ENCODE peak calls at places on chromosomes 16 and 17, in six cellular contexts. M is IMR-90, A is SK-N-SH, C is DND-41, V is neural progenitor cell, Z is endodermal cell. R is an unnamed sample. For H3K9me3, the result is how much of the 10 kb centered on the place peaks cover.

GRCh38 chr17:71184716-71185115 is 936.1 kb upstream of the SOX9 start:
- DNase-seq in M (no peak), A (no peak), C (no peak), V (no peak), Z (no peak), R (no peak)

GRCh38 chr17:17685775-17686291 is 4.6 kb downstream of the RAI1 start:
- DNase-seq in M (peak), A (peak), C (no peak), V (no peak), Z (peak), R (peak)

GRCh38 chr16:68592466-68593337 is 52.4 kb upstream of the CDH3 start:
- DNase-seq in M (no peak), A (no peak), C (no peak), V (no peak), Z (no peak), R (no peak)

GRCh38 chr16:51888534-51888933 is 658.4 kb downstream of the TOX3 start:
- DNase-seq in M (peak), A (no peak), C (no peak), V (no peak), Z (no peak), R (no peak)

GRCh38 chr16:83253526-83253925 is 554.3 kb upstream of the HSBP1 start:
- DNase-seq in M (no peak), A (no peak), C (no peak), V (no peak), Z (no peak), R (no peak)

GRCh38 chr17:40612510-40613244 is 34.9 kb downstream of the SMARCE1 start:
- DNase-seq in M (no peak), A (no peak), C (no peak), V (no peak), Z (no peak), R (no peak)

GRCh38 chr16:23852794-23853562 is 17.2 kb downstream of the PRKCB start:
- DNase-seq in M (no peak), A (no peak), C (no peak), V (no peak), Z (no peak), R (no peak)

GRCh38 chr16:71254832-71255560 is 24.5 kb upstream of the HYDIN start:
- DNase-seq in M (no peak), A (no peak), C (no peak), V (no peak), Z (no peak), R (no peak)

GRCh38 chr17:79294459-79295071 is 219.9 kb downstream of the ENGASE start:
- DNase-seq in M (peak), A (no peak), C (peak), V (peak), Z (peak), R (peak)

GRCh38 chr17:55421179-55421934 is at the start of gene MMD:
- DNase-seq in M (no peak), A (peak), C (no peak), V (no peak), Z (no peak), R (peak)

GRCh38 chr16:84505249-84506156 is 1.0 kb upstream of the MEAK7 start:
- DNase-seq in M (no peak), A (no peak), C (no peak), V (peak), Z (no peak), R (no peak)

GRCh38 chr17:80252871-80253270 is 7.8 kb upstream of the RNF213 start:
- DNase-seq in M (no peak), A (peak), C (peak), V (peak), Z (peak), R (peak)

GRCh38 chr17:40912506-40913220 is 24.8 kb downstream of the KRT23 start:
- DNase-seq in M (no peak), A (no peak), C (no peak), V (no peak), Z (no peak), R (no peak)

GRCh38 chr17:59151591-59151990 is 3.4 kb downstream of the SKA2 start:
- DNase-seq in M (no peak), A (no peak), C (no peak), V (no peak), Z (no peak), R (no peak)

GRCh38 chr16:22786691-22787090 is 27.3 kb upstream of the HS3ST2 start:
- DNase-seq in M (no peak), A (no peak), C (no peak), V (no peak), Z (no peak), R (no peak)

GRCh38 chr17:73340093-73340596 is 28.3 kb upstream of the CDC42EP4 start:
- DNase-seq in M (peak), A (no peak), C (no peak), V (no peak), Z (no peak), R (no peak)

GRCh38 chr16:20441221-20441620 is 10.1 kb upstream of the ACSM2A start:
- DNase-seq in M (no peak), A (no peak), C (no peak), V (no peak), Z (no peak), R (no peak)

GRCh38 chr16:16073884-16074781 is 124.7 kb downstream of the ABCC1 start:
- DNase-seq in M (peak), A (no peak), C (no peak), V (peak), Z (peak), R (no peak)

GRCh38 chr17:57881783-57882291 is 32.0 kb upstream of the MRPS23 start:
- DNase-seq in M (no peak), A (no peak), C (no peak), V (no peak), Z (peak), R (no peak)

GRCh38 chr17:78392295-78392694 is 13.8 kb downstream of the PGS1 start:
- DNase-seq in M (no peak), A (no peak), C (no peak), V (no peak), Z (peak), R (no peak)

GRCh38 chr17:62887437-62887836 is 78.6 kb upstream of the TANC2 start:
- DNase-seq in M (no peak), A (no peak), C (no peak), V (no peak), Z (no peak), R (no peak)
- TF ChIP-seq CTCF in M (no peak), A (no peak), C (no peak), V (no peak), Z (no peak), R (no peak)

DNA sequence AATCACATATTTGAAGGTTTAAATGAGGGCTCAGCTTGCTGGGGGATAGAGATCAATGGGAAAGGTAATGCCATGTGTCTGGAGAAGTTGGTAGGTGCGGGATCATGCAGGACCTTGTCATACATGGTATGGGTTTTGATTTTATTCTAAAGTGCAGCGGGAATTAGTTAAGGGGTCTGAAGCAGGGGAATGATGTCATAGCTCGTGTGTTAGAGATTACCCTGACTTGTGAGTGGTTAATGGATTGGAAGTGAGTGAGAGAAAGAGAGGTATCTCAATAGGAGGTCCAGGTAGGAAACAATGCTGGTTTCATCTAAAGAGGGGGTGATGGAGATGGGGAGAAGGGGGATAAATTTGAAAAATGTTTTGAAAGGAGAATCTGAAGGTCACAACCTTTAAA is 280.0 kb downstream of the SHISA9 start:
- DNase-seq in M (no peak), A (no peak), C (no peak), V (no peak), Z (peak), R (no peak)
- H3K9ac ChIP-seq in M (no peak), A (no peak), C (no peak), V (no peak), Z (no peak), R (no peak)

DNA sequence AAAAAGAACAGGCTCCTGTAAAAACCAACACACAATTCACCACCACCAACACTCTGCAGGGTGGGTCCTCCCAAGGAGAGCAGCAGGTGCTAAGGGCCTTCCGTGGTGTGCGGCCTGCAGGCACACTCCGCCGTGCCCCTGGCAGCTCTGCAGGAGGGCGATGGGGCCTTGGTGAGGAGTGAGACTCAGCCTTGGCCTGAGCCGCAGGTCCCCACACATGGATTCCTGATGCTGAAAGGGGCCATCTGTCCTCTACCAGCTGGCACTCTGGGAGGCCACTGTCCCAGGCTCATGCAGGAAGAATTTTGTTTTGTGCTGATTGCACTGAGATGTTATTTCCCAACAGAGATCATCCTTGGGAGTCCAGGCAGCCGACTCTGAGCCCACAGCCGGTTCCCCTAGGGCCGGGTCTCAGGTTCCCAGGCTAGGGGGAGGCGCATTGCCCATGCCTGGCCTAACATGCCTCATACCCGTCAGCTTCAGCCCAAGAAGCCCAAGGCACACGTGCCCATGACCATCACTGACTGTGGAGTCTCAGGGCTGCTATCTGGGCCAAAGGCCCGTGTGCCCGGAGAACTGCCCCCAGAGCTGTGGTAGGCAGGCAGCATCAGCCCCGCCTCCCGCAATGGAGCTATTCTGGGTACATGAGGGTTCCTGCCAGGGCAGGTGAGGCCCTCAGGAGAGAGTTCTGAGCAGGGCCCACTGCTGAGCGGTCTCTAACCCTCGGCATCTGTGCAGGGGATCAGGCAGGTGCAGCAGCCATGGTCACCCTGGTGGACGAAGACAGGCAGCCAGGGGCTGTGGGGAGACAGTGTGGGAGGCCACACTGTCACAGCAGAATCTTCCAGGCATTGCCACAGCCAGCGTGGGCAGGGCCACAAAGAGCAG is 97.9 kb upstream of the ZNF469 start:
- DNase-seq in M (no peak), A (no peak), C (no peak), V (no peak), Z (no peak), R (no peak)
- H3K9me3 ChIP-seq in M (under half), A (under half), C (under half), V (under half), Z (under half), R (under half)

DNA sequence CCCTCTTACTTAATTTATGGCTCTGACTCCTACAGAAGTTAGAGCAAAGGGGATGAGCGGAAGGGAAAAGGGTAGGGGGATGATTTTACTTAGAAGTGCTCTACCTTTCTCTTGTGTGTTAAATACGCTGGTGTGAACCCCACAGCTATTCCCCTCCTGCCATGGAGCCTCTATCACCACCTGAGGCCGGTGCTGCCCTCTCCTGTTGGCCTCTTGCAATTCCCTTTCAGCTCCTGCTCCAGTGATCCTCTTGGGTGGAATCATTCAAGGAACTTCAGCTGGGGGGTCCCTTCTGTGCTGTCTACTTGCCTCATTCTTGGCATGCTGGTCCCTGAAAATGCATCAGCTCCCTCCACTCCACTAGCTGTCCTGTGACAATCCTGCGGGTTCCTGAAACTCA is 41.8 kb upstream of the CDH8 start:
- DNase-seq in M (no peak), A (peak), C (no peak), V (peak), Z (peak), R (no peak)
- TF ChIP-seq CTCF in M (no peak), A (peak), C (peak), V (peak), Z (peak), R (no peak)

DNA sequence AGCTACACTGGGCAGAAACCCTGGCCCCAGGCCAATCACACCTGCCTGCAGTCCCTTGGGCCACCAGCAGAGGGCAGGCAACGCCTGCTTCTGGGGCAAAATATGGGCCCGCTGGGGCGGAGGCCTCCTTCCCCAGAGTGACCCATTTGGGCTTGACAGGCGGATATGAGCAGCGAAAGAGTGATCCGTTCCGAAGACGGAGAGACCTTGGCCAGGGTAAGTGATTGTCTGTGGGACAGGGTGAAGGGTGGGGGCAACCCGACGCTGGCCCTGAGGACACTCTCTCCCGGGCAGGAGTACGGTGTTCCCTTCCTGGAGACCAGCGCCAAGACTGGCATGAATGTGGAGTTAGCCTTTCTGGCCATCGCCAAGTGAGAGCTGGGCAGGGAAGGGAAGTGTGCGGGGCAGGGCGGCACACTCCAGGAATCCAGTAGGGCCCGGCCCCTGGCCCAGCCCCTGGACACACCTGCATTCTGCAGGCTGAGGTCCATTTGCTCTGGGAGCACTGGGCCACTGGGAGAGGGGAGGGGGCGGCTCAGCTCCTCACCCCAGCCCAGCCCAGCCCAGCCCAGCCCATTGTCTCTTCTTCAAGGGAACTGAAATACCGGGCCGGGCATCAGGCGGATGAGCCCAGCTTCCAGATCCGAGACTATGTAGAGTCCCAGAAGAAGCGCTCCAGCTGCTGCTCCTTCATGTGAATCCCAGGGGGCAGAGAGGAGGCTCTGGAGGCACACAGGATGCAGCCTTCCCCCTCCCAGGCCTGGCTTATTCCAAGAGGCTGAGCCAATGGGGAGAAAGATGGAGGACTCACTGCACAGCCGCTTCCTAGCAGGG is 3.5 kb upstream of the NHERF1 start:
- DNase-seq in M (peak), A (peak), C (peak), V (peak), Z (peak), R (peak)
- H3K9ac ChIP-seq in M (no peak), A (no peak), C (no peak), V (no peak), Z (no peak), R (peak)

DNA sequence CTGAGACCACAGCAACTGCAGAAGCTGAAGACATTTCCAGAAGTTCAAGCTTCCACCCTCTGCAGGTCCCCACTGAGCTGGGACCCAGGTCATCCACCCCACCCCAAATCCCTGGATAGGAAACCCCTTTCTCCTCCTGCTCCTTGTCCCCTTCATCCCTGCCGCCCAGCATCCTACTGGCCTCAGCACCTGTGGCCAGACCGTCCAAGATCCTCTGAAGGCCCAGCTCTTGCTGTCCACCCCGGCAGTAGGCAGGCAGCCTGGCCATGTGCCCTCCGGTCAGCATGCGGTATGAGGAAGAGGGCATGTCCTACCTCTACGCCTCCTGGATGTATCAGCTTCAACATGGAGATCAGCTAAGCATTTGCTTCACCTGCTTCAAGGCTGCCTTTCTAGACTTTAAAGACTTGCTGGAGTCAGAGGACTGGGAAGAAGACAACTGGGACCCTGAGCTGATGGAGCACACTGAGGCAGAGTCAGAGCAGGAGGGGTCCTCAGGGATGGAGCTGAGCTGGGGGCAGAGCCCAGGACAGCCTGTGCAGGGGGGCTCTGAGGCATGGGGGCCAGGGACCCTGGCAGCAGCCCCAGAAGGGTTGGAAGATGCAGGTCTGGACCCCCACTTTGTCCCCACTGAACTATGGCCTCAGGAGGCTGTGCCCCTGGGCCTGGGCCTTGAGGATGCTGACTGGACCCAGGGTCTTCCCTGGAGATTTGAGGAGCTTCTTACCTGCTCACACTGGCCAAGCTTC is 3.0 kb downstream of the TEX19 start:
- DNase-seq in M (no peak), A (no peak), C (no peak), V (no peak), Z (peak), R (no peak)
- H3K9me3 ChIP-seq in M (under half), A (under half), C (under half), V (under half), Z (under half), R (under half)

DNA sequence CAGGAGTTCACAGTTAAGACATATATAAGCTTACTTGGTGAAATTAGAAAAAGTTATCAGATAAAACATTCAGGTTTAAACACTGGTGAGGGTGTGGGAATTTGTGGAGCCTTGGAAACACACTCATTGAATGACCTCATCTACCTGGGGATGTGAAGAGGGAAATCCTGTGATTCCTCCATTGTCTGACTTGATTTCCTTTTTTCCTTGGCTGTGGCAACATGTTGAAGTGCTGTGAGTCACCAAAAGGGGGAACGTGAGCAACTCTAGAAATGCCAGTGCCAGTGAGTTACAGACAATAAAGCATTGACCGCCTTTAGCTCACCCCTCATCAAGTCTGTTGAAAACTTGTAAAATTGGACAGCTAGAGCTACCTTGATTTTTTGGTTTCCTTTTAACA is 1.8 kb downstream of the HMOX2 start:
- DNase-seq in M (peak), A (peak), C (no peak), V (peak), Z (peak), R (no peak)
- TF ChIP-seq CTCF in M (peak), A (peak), C (peak), V (peak), Z (peak), R (no peak)

GRCh38 chr16:59274141-59274540 is 540.0 kb upstream of the GOT2 start:
- DNase-seq in M (no peak), A (no peak), C (no peak), V (no peak), Z (no peak), R (no peak)
- H3K9ac ChIP-seq in M (no peak), A (no peak), C (no peak), V (no peak), Z (no peak), R (no peak)

GRCh38 chr16:75175074-75175473 is 26.8 kb downstream of the ZFP1 start:
- DNase-seq in M (no peak), A (no peak), C (no peak), V (no peak), Z (no peak), R (no peak)
- H3K9me3 ChIP-seq in M (half or more), A (under half), C (under half), V (under half), Z (half or more), R (under half)